ENCODE peak calls at places on chromosomes 12 and 14, in ten cellular contexts. B, L, Q, R, C, W, M, F, I and Y are unnamed samples. For H3K27me3, the result is how much of the 10 kb centered on the place peaks cover.

GRCh38 chr14:23667134-23667533 is 31.0 kb downstream of the DHRS2 start:
- DNase-seq in L (no peak), C (no peak), R (no peak), Q (no peak), F (no peak), W (no peak), B (no peak), I (no peak), M (no peak), Y (no peak)

GRCh38 chr14:88660056-88660455 is 97.2 kb downstream of the ZC3H14 start:
- DNase-seq in L (no peak), Q (no peak), F (peak), B (no peak), I (no peak), R (no peak), W (no peak), M (no peak), C (no peak), Y (no peak)

GRCh38 chr14:24816929-24817637 is 183.1 kb upstream of the GZMB start:
- DNase-seq in L (no peak), R (no peak), F (no peak), B (no peak), M (no peak), I (peak), Q (no peak), W (no peak), C (no peak), Y (no peak)

GRCh38 chr12:124410354-124411175 is 115.7 kb downstream of the RFLNA start:
- DNase-seq in L (no peak), B (no peak), W (no peak), I (peak), C (no peak), R (no peak), Q (no peak), F (no peak), M (peak), Y (no peak)

GRCh38 chr14:92651106-92651792 is 97.2 kb downstream of the LGMN start:
- DNase-seq in F (peak), R (peak), B (peak), M (no peak), I (no peak), L (peak), W (peak), Q (no peak), C (peak), Y (peak)

GRCh38 chr14:36619131-36619530 is 36.7 kb upstream of the NKX2-8 start:
- DNase-seq in M (no peak), R (no peak), B (no peak), F (no peak), W (no peak), L (no peak), I (no peak), Q (no peak), C (no peak), Y (no peak)

GRCh38 chr12:124196236-124196635 is 98.7 kb upstream of the RFLNA start:
- DNase-seq in C (no peak), I (no peak), B (no peak), M (no peak), L (no peak), F (no peak), Q (no peak), W (no peak), R (no peak), Y (no peak)

GRCh38 chr14:50828738-50829471 is 2.1 kb downstream of the NIN start:
- DNase-seq in I (no peak), R (no peak), L (no peak), B (no peak), C (no peak), F (no peak), M (no peak), Q (no peak), W (no peak), Y (no peak)

GRCh38 chr12:109927622-109928021 is 27.5 kb downstream of the TCHP start:
- DNase-seq in C (no peak), I (peak), L (no peak), R (peak), M (no peak), B (no peak), Q (peak), W (no peak), F (peak), Y (no peak)

GRCh38 chr12:32444895-32445294 is 45.5 kb downstream of the FGD4 start:
- DNase-seq in R (no peak), B (no peak), L (no peak), F (peak), W (no peak), M (no peak), Q (no peak), C (no peak), I (peak), Y (no peak)

GRCh38 chr14:69775012-69775411 is 8.1 kb downstream of the SRSF5 start:
- DNase-seq in I (no peak), F (no peak), B (no peak), L (no peak), Q (no peak), M (no peak), W (no peak), C (no peak), R (no peak), Y (no peak)

GRCh38 chr14:70011708-70012107 is 132.5 kb downstream of the SMOC1 start:
- DNase-seq in I (no peak), M (no peak), F (no peak), R (no peak), Q (no peak), L (no peak), B (no peak), W (no peak), C (no peak), Y (no peak)

GRCh38 chr12:120261951-120262851 is 3.3 kb downstream of the PXN start:
- DNase-seq in C (no peak), L (peak), R (no peak), Q (no peak), F (no peak), M (no peak), B (no peak), I (no peak), W (no peak), Y (peak)

GRCh38 chr12:46549527-46550265 is 177.1 kb upstream of the SLC38A2 start:
- DNase-seq in C (no peak), I (no peak), F (peak), Q (no peak), W (no peak), R (no peak), M (no peak), L (no peak), B (no peak), Y (no peak)

GRCh38 chr12:67355428-67356385 is 86.5 kb downstream of the CAND1 start:
- DNase-seq in F (peak), M (no peak), C (no peak), Q (no peak), R (no peak), L (no peak), W (no peak), B (peak), I (peak), Y (no peak)

GRCh38 chr12:11732023-11732422 is 82.5 kb downstream of the ETV6 start:
- DNase-seq in M (no peak), W (no peak), I (no peak), L (no peak), C (no peak), F (no peak), B (no peak), Q (no peak), R (no peak), Y (no peak)

GRCh38 chr12:11730299-11731041 is 81.0 kb downstream of the ETV6 start:
- DNase-seq in L (peak), W (no peak), Q (no peak), I (peak), C (peak), R (peak), M (no peak), B (peak), F (no peak), Y (no peak)

GRCh38 chr12:11732760-11733159 is 83.3 kb downstream of the ETV6 start:
- DNase-seq in C (no peak), F (no peak), Q (no peak), I (no peak), M (no peak), B (no peak), W (no peak), R (no peak), L (no peak), Y (no peak)

GRCh38 chr12:11731042-11731357 is 81.5 kb downstream of the ETV6 start:
- DNase-seq in C (no peak), Q (no peak), L (no peak), R (no peak), M (no peak), B (no peak), W (no peak), F (no peak), I (no peak), Y (no peak)

DNA sequence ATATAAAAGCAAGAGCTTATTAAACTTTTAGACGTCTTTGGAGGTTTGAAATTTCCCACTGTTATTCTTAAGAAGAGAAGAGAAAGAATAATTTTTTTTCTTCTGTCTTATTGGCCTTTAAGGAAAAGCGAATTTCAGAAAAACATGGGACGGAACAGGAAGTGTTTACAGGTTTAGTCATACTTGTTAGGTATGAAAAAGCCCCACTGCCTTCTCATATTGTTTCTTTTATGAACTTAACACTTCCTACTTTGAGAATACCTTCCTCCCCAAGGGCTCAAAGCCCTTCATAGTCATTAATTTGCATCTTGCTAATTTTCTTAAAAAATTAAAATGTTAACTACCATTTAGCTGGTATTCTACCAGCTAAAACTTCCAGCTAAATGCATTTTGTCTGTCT is 82.0 kb downstream of the ETV6 start:
- DNase-seq in I (no peak), F (peak), M (no peak), B (no peak), R (no peak), C (no peak), L (no peak), Q (no peak), W (no peak), Y (no peak)
- H3K27ac ChIP-seq in I (peak), F (no peak), M (no peak), B (peak), R (peak), C (no peak), L (peak), Q (peak), W (peak), Y (no peak)

GRCh38 chr14:28780843-28781503 is 14.4 kb downstream of the FOXG1 start:
- DNase-seq in C (no peak), R (no peak), M (no peak), L (no peak), F (no peak), B (no peak), I (no peak), Q (no peak), W (no peak), Y (no peak)
- H3K27me3 ChIP-seq in C (under half), R (half or more), M (half or more), L (under half), F (half or more), B (under half), I (under half), Q (half or more), W (under half), Y (under half)

GRCh38 chr14:103916636-103917262 is 11.5 kb upstream of the TDRD9 start:
- DNase-seq in R (no peak), C (no peak), I (no peak), F (no peak), M (no peak), Q (no peak), W (no peak), L (no peak), B (no peak), Y (no peak)
- H3K4me3 ChIP-seq in R (no peak), C (no peak), I (no peak), F (no peak), M (no peak), Q (no peak), W (no peak), L (no peak), B (no peak), Y (no peak)

GRCh38 chr12:2963154-2963759 is 4.1 kb downstream of the TEAD4 start:
- DNase-seq in L (no peak), B (no peak), I (peak), W (no peak), F (no peak), Q (no peak), M (no peak), C (no peak), R (no peak), Y (no peak)
- H3K27ac ChIP-seq in L (peak), B (peak), I (peak), W (no peak), F (peak), Q (peak), M (no peak), C (peak), R (peak), Y (no peak)

GRCh38 chr12:57473886-57474285 is 5.8 kb downstream of the ARHGAP9 start:
- DNase-seq in Q (no peak), B (no peak), R (no peak), F (no peak), C (no peak), L (no peak), W (no peak), I (no peak), M (no peak), Y (no peak)

GRCh38 chr12:57475271-57476161 is 4.2 kb downstream of the ARHGAP9 start:
- DNase-seq in I (peak), W (no peak), F (peak), M (peak), B (no peak), C (no peak), R (no peak), Q (no peak), L (no peak), Y (no peak)

GRCh38 chr12:57474430-57474829 is 5.2 kb downstream of the ARHGAP9 start:
- DNase-seq in I (no peak), L (no peak), Q (no peak), B (no peak), F (no peak), W (no peak), M (no peak), R (no peak), C (no peak), Y (no peak)

GRCh38 chr12:57473392-57473791 is 6.3 kb downstream of the ARHGAP9 start:
- DNase-seq in B (no peak), I (peak), L (no peak), W (no peak), F (no peak), R (no peak), M (no peak), Q (no peak), C (no peak), Y (no peak)

DNA sequence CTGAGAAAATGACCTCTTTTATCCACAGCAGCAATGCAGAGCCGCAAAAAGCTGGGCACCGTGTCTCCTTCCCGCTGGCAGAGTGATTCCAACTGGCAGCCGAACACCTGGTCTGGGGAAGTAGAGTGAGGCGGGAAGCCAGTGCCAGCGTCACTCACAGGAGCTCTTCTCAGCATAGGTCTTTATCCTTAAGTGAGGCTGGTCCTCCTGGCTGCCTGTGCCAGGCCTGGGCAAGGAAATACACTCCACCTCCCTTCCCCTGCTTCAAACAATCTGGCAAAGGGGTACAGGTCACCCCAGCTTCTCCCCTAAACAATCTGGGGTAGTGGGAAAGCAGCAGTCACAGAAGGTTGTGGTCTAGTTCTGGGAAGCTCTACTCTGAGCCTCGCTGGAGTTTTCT is 4.8 kb downstream of the ARHGAP9 start:
- DNase-seq in B (no peak), C (no peak), Q (no peak), R (no peak), M (peak), L (no peak), I (no peak), F (no peak), W (no peak), Y (no peak)
- H3K27me3 ChIP-seq in B (under half), C (under half), Q (under half), R (half or more), M (under half), L (under half), I (under half), F (half or more), W (under half), Y (under half)

GRCh38 chr14:72801381-72801812 is 92.5 kb downstream of the DPF3 start:
- DNase-seq in R (no peak), C (no peak), Q (no peak), I (no peak), L (no peak), M (no peak), W (no peak), B (no peak), F (peak), Y (no peak)
- H3K4me3 ChIP-seq in R (no peak), C (no peak), Q (no peak), I (no peak), L (no peak), M (no peak), W (no peak), B (no peak), F (no peak), Y (no peak)

GRCh38 chr12:68619541-68619940 is 8.8 kb downstream of the RAP1B start:
- DNase-seq in F (no peak), M (no peak), I (no peak), C (no peak), R (no peak), L (no peak), Q (no peak), B (no peak), W (no peak), Y (no peak)

GRCh38 chr12:68621092-68622081 is 10.7 kb downstream of the RAP1B start:
- DNase-seq in C (no peak), B (no peak), W (no peak), F (no peak), I (no peak), M (no peak), Q (no peak), L (no peak), R (no peak), Y (no peak)

GRCh38 chr12:68623059-68623458 is 12.4 kb downstream of the RAP1B start:
- DNase-seq in R (no peak), C (no peak), F (no peak), I (no peak), W (no peak), L (no peak), M (no peak), B (no peak), Q (no peak), Y (no peak)

GRCh38 chr12:68622250-68622649 is 11.6 kb downstream of the RAP1B start:
- DNase-seq in L (no peak), F (peak), I (no peak), B (no peak), M (no peak), W (no peak), R (no peak), C (no peak), Q (no peak), Y (no peak)

DNA sequence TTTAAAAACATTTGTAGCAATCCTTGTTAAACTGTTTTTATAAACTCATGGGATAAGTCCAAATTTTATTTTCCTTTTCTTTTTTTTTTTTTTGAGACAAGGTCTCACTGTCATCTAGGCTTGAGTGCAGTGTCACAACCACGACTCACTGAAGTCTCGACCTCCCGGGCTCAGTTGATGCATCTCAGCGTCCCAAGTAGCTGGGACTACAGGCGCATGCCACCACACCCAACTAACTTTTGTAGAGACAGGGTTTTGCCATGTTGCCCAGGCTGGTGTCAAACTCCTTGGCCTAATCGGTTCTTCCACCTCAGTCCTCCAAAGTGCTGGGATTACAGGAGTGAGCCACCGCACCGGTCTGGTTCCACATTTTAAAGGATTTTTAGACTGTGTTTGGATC is 9.8 kb downstream of the RAP1B start:
- DNase-seq in C (no peak), W (no peak), I (no peak), M (no peak), R (no peak), F (no peak), B (no peak), L (no peak), Q (no peak), Y (no peak)
- H3K27ac ChIP-seq in C (no peak), W (no peak), I (no peak), M (no peak), R (peak), F (peak), B (no peak), L (no peak), Q (no peak), Y (no peak)